ENCODE peak calls at places on chromosome 5, in seven cellular contexts. One of them, this sample, is unnamed.

GRCh38 chr5:147538232-147538631 is 28.4 kb upstream of the DPYSL3 start:
- DNase-seq in Peyer's patch: no peak
- DNase-seq in brain microvascular endothelial cell: no peak
- DNase-seq in AG09309: no peak
- DNase-seq in lower lobe of right lung: no peak
- DNase-seq in A549: no peak
- DNase-seq in CD8-positive, alpha-beta T cell: no peak
- DNase-seq in this sample: no peak

GRCh38 chr5:107012371-107012770 is 658.4 kb downstream of the EFNA5 start:
- DNase-seq in Peyer's patch: no peak
- DNase-seq in brain microvascular endothelial cell: no peak
- DNase-seq in AG09309: no peak
- DNase-seq in lower lobe of right lung: no peak
- DNase-seq in A549: no peak
- DNase-seq in CD8-positive, alpha-beta T cell: no peak
- DNase-seq in this sample: no peak

GRCh38 chr5:165460911-165461310 is 1955.5 kb downstream of the MAT2B start:
- DNase-seq in Peyer's patch: no peak
- DNase-seq in brain microvascular endothelial cell: no peak
- DNase-seq in AG09309: no peak
- DNase-seq in lower lobe of right lung: no peak
- DNase-seq in A549: no peak
- DNase-seq in CD8-positive, alpha-beta T cell: no peak
- DNase-seq in this sample: no peak

GRCh38 chr5:133709074-133709676 is 96.8 kb upstream of the FSTL4 start:
- DNase-seq in Peyer's patch: no peak
- DNase-seq in brain microvascular endothelial cell: no peak
- DNase-seq in AG09309: no peak
- DNase-seq in lower lobe of right lung: no peak
- DNase-seq in A549: no peak
- DNase-seq in CD8-positive, alpha-beta T cell: no peak
- DNase-seq in this sample: no peak

GRCh38 chr5:149421372-149421685 is 42.2 kb upstream of the IL17B start:
- DNase-seq in Peyer's patch: no peak
- DNase-seq in brain microvascular endothelial cell: no peak
- DNase-seq in AG09309: no peak
- DNase-seq in lower lobe of right lung: no peak
- DNase-seq in A549: no peak
- DNase-seq in CD8-positive, alpha-beta T cell: no peak
- DNase-seq in this sample: no peak

GRCh38 chr5:147188200-147189108 is 46.4 kb upstream of the STK32A start:
- DNase-seq in Peyer's patch: no peak
- DNase-seq in brain microvascular endothelial cell: peak
- DNase-seq in AG09309: no peak
- DNase-seq in lower lobe of right lung: no peak
- DNase-seq in A549: peak
- DNase-seq in CD8-positive, alpha-beta T cell: peak
- DNase-seq in this sample: peak

GRCh38 chr5:150349681-150350275 is 7.7 kb upstream of the TCOF1 start:
- DNase-seq in Peyer's patch: no peak
- DNase-seq in brain microvascular endothelial cell: no peak
- DNase-seq in AG09309: no peak
- DNase-seq in lower lobe of right lung: no peak
- DNase-seq in A549: no peak
- DNase-seq in CD8-positive, alpha-beta T cell: no peak
- DNase-seq in this sample: no peak

GRCh38 chr5:112174959-112175594 is 244.0 kb downstream of the EPB41L4A start:
- DNase-seq in Peyer's patch: no peak
- DNase-seq in brain microvascular endothelial cell: peak
- DNase-seq in AG09309: no peak
- DNase-seq in lower lobe of right lung: no peak
- DNase-seq in A549: peak
- DNase-seq in CD8-positive, alpha-beta T cell: peak
- DNase-seq in this sample: peak

GRCh38 chr5:139458580-139459407 is 3.7 kb downstream of the ECSCR start:
- DNase-seq in Peyer's patch: peak
- DNase-seq in brain microvascular endothelial cell: peak
- DNase-seq in AG09309: no peak
- DNase-seq in lower lobe of right lung: no peak
- DNase-seq in A549: no peak
- DNase-seq in CD8-positive, alpha-beta T cell: peak
- DNase-seq in this sample: no peak

GRCh38 chr5:96050273-96050880 is 88.7 kb upstream of the ELL2 start:
- DNase-seq in Peyer's patch: no peak
- DNase-seq in brain microvascular endothelial cell: no peak
- DNase-seq in AG09309: no peak
- DNase-seq in lower lobe of right lung: no peak
- DNase-seq in A549: no peak
- DNase-seq in CD8-positive, alpha-beta T cell: no peak
- DNase-seq in this sample: no peak

GRCh38 chr5:111134080-111134479 is 41.9 kb downstream of the WDR36 start:
- DNase-seq in Peyer's patch: no peak
- DNase-seq in brain microvascular endothelial cell: peak
- DNase-seq in AG09309: peak
- DNase-seq in lower lobe of right lung: no peak
- DNase-seq in A549: no peak
- DNase-seq in CD8-positive, alpha-beta T cell: no peak
- DNase-seq in this sample: no peak

GRCh38 chr5:111461261-111461671 is 51.1 kb downstream of the STARD4 start:
- DNase-seq in Peyer's patch: no peak
- DNase-seq in brain microvascular endothelial cell: peak
- DNase-seq in AG09309: no peak
- DNase-seq in lower lobe of right lung: no peak
- DNase-seq in A549: peak
- DNase-seq in CD8-positive, alpha-beta T cell: no peak
- DNase-seq in this sample: no peak

GRCh38 chr5:141521244-141521781 is 32.4 kb downstream of the PCDHGC5 start:
- DNase-seq in Peyer's patch: no peak
- DNase-seq in brain microvascular endothelial cell: peak
- DNase-seq in AG09309: peak
- DNase-seq in lower lobe of right lung: no peak
- DNase-seq in A549: peak
- DNase-seq in CD8-positive, alpha-beta T cell: no peak
- DNase-seq in this sample: peak

GRCh38 chr5:66193419-66193818 is 49.3 kb downstream of the SREK1 start:
- DNase-seq in Peyer's patch: no peak
- DNase-seq in brain microvascular endothelial cell: no peak
- DNase-seq in AG09309: no peak
- DNase-seq in lower lobe of right lung: no peak
- DNase-seq in A549: no peak
- DNase-seq in CD8-positive, alpha-beta T cell: no peak
- DNase-seq in this sample: no peak

GRCh38 chr5:55407059-55407684 is 99.4 kb downstream of the MTREX start:
- DNase-seq in Peyer's patch: no peak
- DNase-seq in brain microvascular endothelial cell: peak
- DNase-seq in AG09309: peak
- DNase-seq in lower lobe of right lung: no peak
- DNase-seq in A549: peak
- DNase-seq in CD8-positive, alpha-beta T cell: no peak
- DNase-seq in this sample: peak

GRCh38 chr5:137190441-137190840 is 308.7 kb downstream of the SPOCK1 start:
- DNase-seq in Peyer's patch: no peak
- DNase-seq in brain microvascular endothelial cell: no peak
- DNase-seq in AG09309: peak
- DNase-seq in lower lobe of right lung: no peak
- DNase-seq in A549: no peak
- DNase-seq in CD8-positive, alpha-beta T cell: no peak
- DNase-seq in this sample: no peak

GRCh38 chr5:94526708-94527107 is 91.7 kb downstream of the KIAA0825 start:
- DNase-seq in Peyer's patch: no peak
- DNase-seq in brain microvascular endothelial cell: no peak
- DNase-seq in AG09309: no peak
- DNase-seq in lower lobe of right lung: no peak
- DNase-seq in A549: no peak
- DNase-seq in CD8-positive, alpha-beta T cell: no peak
- DNase-seq in this sample: no peak

GRCh38 chr5:113268232-113268631 is 166.6 kb downstream of the TSSK1B start:
- DNase-seq in Peyer's patch: no peak
- DNase-seq in brain microvascular endothelial cell: no peak
- DNase-seq in AG09309: no peak
- DNase-seq in lower lobe of right lung: no peak
- DNase-seq in A549: no peak
- DNase-seq in CD8-positive, alpha-beta T cell: no peak
- DNase-seq in this sample: no peak

GRCh38 chr5:113266913-113267227 is 167.9 kb downstream of the TSSK1B start:
- DNase-seq in Peyer's patch: no peak
- DNase-seq in brain microvascular endothelial cell: no peak
- DNase-seq in AG09309: no peak
- DNase-seq in lower lobe of right lung: no peak
- DNase-seq in A549: no peak
- DNase-seq in CD8-positive, alpha-beta T cell: no peak
- DNase-seq in this sample: no peak

GRCh38 chr5:113267361-113267900 is 167.4 kb downstream of the TSSK1B start:
- DNase-seq in Peyer's patch: no peak
- DNase-seq in brain microvascular endothelial cell: no peak
- DNase-seq in AG09309: no peak
- DNase-seq in lower lobe of right lung: no peak
- DNase-seq in A549: no peak
- DNase-seq in CD8-positive, alpha-beta T cell: no peak
- DNase-seq in this sample: no peak

GRCh38 chr5:113265190-113265589 is 169.6 kb downstream of the TSSK1B start:
- DNase-seq in Peyer's patch: no peak
- DNase-seq in brain microvascular endothelial cell: no peak
- DNase-seq in AG09309: no peak
- DNase-seq in lower lobe of right lung: no peak
- DNase-seq in A549: no peak
- DNase-seq in CD8-positive, alpha-beta T cell: no peak
- DNase-seq in this sample: no peak

GRCh38 chr5:113266227-113266912 is 168.4 kb downstream of the TSSK1B start:
- DNase-seq in Peyer's patch: no peak
- DNase-seq in brain microvascular endothelial cell: no peak
- DNase-seq in AG09309: no peak
- DNase-seq in lower lobe of right lung: no peak
- DNase-seq in A549: no peak
- DNase-seq in CD8-positive, alpha-beta T cell: no peak
- DNase-seq in this sample: peak
- H3K4me3 ChIP-seq in Peyer's patch: no peak
- H3K4me3 ChIP-seq in brain microvascular endothelial cell: no peak
- H3K4me3 ChIP-seq in AG09309: no peak
- H3K4me3 ChIP-seq in lower lobe of right lung: no peak
- H3K4me3 ChIP-seq in A549: no peak
- H3K4me3 ChIP-seq in CD8-positive, alpha-beta T cell: no peak
- H3K4me3 ChIP-seq in this sample: no peak

GRCh38 chr5:180085837-180086236 is 14.3 kb upstream of the RNF130 start:
- DNase-seq in Peyer's patch: no peak
- DNase-seq in brain microvascular endothelial cell: no peak
- DNase-seq in AG09309: no peak
- DNase-seq in lower lobe of right lung: no peak
- DNase-seq in A549: no peak
- DNase-seq in CD8-positive, alpha-beta T cell: no peak
- DNase-seq in this sample: peak

GRCh38 chr5:180084638-180085561 is 13.3 kb upstream of the RNF130 start:
- DNase-seq in Peyer's patch: no peak
- DNase-seq in brain microvascular endothelial cell: no peak
- DNase-seq in AG09309: no peak
- DNase-seq in lower lobe of right lung: peak
- DNase-seq in A549: peak
- DNase-seq in CD8-positive, alpha-beta T cell: no peak
- DNase-seq in this sample: no peak

GRCh38 chr5:180088561-180088960 is 17.0 kb upstream of the RNF130 start:
- DNase-seq in Peyer's patch: peak
- DNase-seq in brain microvascular endothelial cell: no peak
- DNase-seq in AG09309: no peak
- DNase-seq in lower lobe of right lung: no peak
- DNase-seq in A549: no peak
- DNase-seq in CD8-positive, alpha-beta T cell: no peak
- DNase-seq in this sample: no peak

GRCh38 chr5:180090098-180090768 is 18.7 kb upstream of the RNF130 start:
- DNase-seq in Peyer's patch: peak
- DNase-seq in brain microvascular endothelial cell: peak
- DNase-seq in AG09309: no peak
- DNase-seq in lower lobe of right lung: peak
- DNase-seq in A549: peak
- DNase-seq in CD8-positive, alpha-beta T cell: peak
- DNase-seq in this sample: peak

DNA sequence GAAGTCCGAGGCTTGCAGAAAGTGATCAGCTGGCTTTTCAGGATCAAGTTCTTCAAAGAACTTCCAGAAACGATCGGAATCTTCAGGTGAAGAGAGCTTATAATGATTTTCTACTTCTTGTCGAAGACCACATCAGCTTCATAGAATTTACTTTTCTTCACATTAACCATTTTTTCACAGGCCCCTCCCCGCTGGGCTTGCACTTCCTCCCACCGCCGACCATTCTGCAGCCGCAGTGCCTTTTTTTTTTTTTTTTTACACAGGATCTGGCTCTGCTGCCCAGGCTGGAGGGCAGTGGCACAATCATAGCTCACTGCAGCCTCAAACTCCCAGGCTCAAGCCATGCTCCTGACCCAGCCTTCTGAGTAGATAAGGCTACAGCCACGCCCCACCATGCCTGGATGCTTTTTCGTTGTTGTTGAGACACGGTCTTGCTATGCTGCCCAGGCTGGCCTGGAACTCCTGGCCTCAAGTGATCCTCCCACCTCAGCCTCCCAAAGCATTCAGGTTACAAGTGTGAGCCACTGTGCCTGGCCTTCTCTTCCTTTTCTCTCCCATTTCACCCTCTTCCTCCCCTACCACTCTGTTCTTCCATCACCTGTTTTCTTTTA is 15.4 kb upstream of the RNF130 start:
- DNase-seq in Peyer's patch: no peak
- DNase-seq in brain microvascular endothelial cell: no peak
- DNase-seq in AG09309: no peak
- DNase-seq in lower lobe of right lung: no peak
- DNase-seq in A549: no peak
- DNase-seq in CD8-positive, alpha-beta T cell: no peak
- DNase-seq in this sample: no peak
- H3K4me3 ChIP-seq in Peyer's patch: no peak
- H3K4me3 ChIP-seq in brain microvascular endothelial cell: no peak
- H3K4me3 ChIP-seq in AG09309: no peak
- H3K4me3 ChIP-seq in lower lobe of right lung: no peak
- H3K4me3 ChIP-seq in A549: no peak
- H3K4me3 ChIP-seq in CD8-positive, alpha-beta T cell: no peak
- H3K4me3 ChIP-seq in this sample: no peak

GRCh38 chr5:131280417-131280816 is 16.6 kb downstream of the CDC42SE2 start:
- DNase-seq in Peyer's patch: no peak
- DNase-seq in brain microvascular endothelial cell: no peak
- DNase-seq in AG09309: no peak
- DNase-seq in lower lobe of right lung: no peak
- DNase-seq in A549: no peak
- DNase-seq in CD8-positive, alpha-beta T cell: no peak
- DNase-seq in this sample: no peak
- H3K4me3 ChIP-seq in Peyer's patch: no peak
- H3K4me3 ChIP-seq in brain microvascular endothelial cell: no peak
- H3K4me3 ChIP-seq in AG09309: no peak
- H3K4me3 ChIP-seq in lower lobe of right lung: no peak
- H3K4me3 ChIP-seq in A549: no peak
- H3K4me3 ChIP-seq in CD8-positive, alpha-beta T cell: peak
- H3K4me3 ChIP-seq in this sample: no peak

DNA sequence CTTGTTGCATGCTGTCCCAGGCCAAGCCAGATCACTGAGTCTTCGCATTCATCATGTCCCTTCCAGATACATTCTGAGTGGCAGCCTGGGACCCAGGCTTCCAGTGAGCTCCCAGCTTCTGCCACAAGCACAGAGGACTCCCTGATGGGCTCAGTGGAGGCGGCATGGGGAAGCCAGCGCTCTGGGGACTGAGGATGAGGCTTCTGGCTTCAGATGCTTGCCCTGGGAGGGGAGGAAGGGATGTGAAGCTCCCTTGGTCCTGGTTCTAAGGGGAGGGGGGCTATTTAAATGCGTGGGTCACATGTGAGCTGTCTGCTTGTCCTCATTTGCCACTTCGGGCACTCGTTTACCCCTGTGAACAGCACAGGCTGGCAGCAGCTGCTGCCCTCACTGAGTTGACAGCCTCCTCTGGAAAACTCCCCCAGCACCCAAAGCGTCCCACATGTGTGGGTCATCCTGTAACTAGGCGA is 174.0 kb downstream of the NR3C1 start:
- DNase-seq in Peyer's patch: no peak
- DNase-seq in brain microvascular endothelial cell: no peak
- DNase-seq in AG09309: no peak
- DNase-seq in lower lobe of right lung: no peak
- DNase-seq in A549: no peak
- DNase-seq in CD8-positive, alpha-beta T cell: no peak
- DNase-seq in this sample: no peak
- H3K4me3 ChIP-seq in Peyer's patch: no peak
- H3K4me3 ChIP-seq in brain microvascular endothelial cell: no peak
- H3K4me3 ChIP-seq in AG09309: no peak
- H3K4me3 ChIP-seq in lower lobe of right lung: no peak
- H3K4me3 ChIP-seq in A549: no peak
- H3K4me3 ChIP-seq in CD8-positive, alpha-beta T cell: no peak
- H3K4me3 ChIP-seq in this sample: no peak